ENCODE peak calls at places on chromosomes 7 and 10, in seven cellular contexts. H is bronchial epithelial cell, L is gastrocnemius medialis, Y is GM12865, O is upper lobe of right lung, T is transverse colon, Q is GM20000. R is an unnamed sample.

GRCh38 chr7:33494473-33494872 is 365.1 kb downstream of the BBS9 start:
- DNase-seq in T (no peak), Y (no peak), H (no peak), O (no peak), L (no peak), Q (no peak), R (no peak)

GRCh38 chr7:36348771-36349170 is 40.9 kb upstream of the ANLN start:
- DNase-seq in Q (no peak), T (no peak), L (no peak), H (no peak), Y (no peak), O (no peak), R (no peak)

GRCh38 chr10:1040133-1040532 is 8.8 kb downstream of the IDI1 start:
- DNase-seq in H (no peak), Y (no peak), T (no peak), Q (no peak), L (no peak), O (no peak), R (no peak)

GRCh38 chr10:91798736-91799579 is 732 bp downstream of the TNKS2 start:
- DNase-seq in O (peak), H (peak), Q (peak), T (peak), L (peak), Y (peak), R (peak)

GRCh38 chr7:112572669-112573301 is 92.0 kb downstream of the LSMEM1 start:
- DNase-seq in L (no peak), T (peak), O (no peak), Q (no peak), H (peak), Y (no peak), R (no peak)

GRCh38 chr10:69359089-69360025 is 57.4 kb downstream of the TACR2 start:
- DNase-seq in H (no peak), Q (no peak), L (no peak), O (no peak), T (no peak), Y (no peak), R (peak)

GRCh38 chr7:80231719-80232118 is 97.1 kb downstream of the GNAI1 start:
- DNase-seq in Y (no peak), T (no peak), L (no peak), H (peak), O (no peak), Q (no peak), R (no peak)

GRCh38 chr7:141754939-141755338 is 9.0 kb upstream of the TAS2R3 start:
- DNase-seq in H (peak), L (no peak), Q (peak), T (no peak), Y (peak), O (no peak), R (no peak)

GRCh38 chr7:27108390-27109127 is 6.1 kb upstream of the HOXA2 start:
- DNase-seq in T (peak), L (no peak), O (no peak), Y (no peak), Q (no peak), H (no peak), R (no peak)

GRCh38 chr7:158778476-158778875 is 50.8 kb downstream of the ESYT2 start:
- DNase-seq in Q (no peak), O (no peak), H (no peak), T (no peak), Y (no peak), L (no peak), R (no peak)

GRCh38 chr10:103621778-103622115 is 128.2 kb downstream of the NEURL1 start:
- DNase-seq in H (no peak), Y (no peak), O (no peak), L (no peak), Q (no peak), T (no peak), R (no peak)

GRCh38 chr7:92622680-92623079 is 32.5 kb upstream of the FAM133B start:
- DNase-seq in Q (no peak), T (no peak), H (no peak), L (no peak), Y (no peak), O (no peak), R (no peak)

GRCh38 chr10:58275908-58276307 is 6.9 kb downstream of the CISD1 start:
- DNase-seq in H (no peak), Q (no peak), L (no peak), Y (no peak), T (no peak), O (no peak), R (no peak)

GRCh38 chr10:60466267-60467201 is 76.9 kb upstream of the ANK3 start:
- DNase-seq in L (no peak), H (peak), O (no peak), Y (no peak), Q (no peak), T (no peak), R (no peak)

GRCh38 chr7:110827287-110827855 is 263.6 kb upstream of the LRRN3 start:
- DNase-seq in O (no peak), T (no peak), H (no peak), Y (no peak), Q (no peak), L (no peak), R (no peak)

GRCh38 chr10:11822031-11822756 is 962 bp upstream of the PROSER2 start:
- DNase-seq in H (peak), T (no peak), L (no peak), Q (no peak), Y (no peak), O (no peak), R (no peak)

GRCh38 chr10:112510384-112510783 is 63.4 kb downstream of the VTI1A start:
- DNase-seq in H (no peak), T (no peak), Q (no peak), Y (no peak), O (no peak), L (no peak), R (no peak)

GRCh38 chr10:14003517-14003916 is 327.2 kb downstream of the FRMD4A start:
- DNase-seq in Y (no peak), L (no peak), O (no peak), H (no peak), Q (no peak), T (no peak), R (no peak)

GRCh38 chr10:71319800-71320392 is 837 bp downstream of the SLC29A3 start:
- DNase-seq in Q (no peak), Y (no peak), O (no peak), H (no peak), L (no peak), T (no peak), R (no peak)
- TF ChIP-seq CTCF in Q (no peak), Y (no peak), O (no peak), H (no peak), L (no peak), T (no peak), R (no peak)

DNA sequence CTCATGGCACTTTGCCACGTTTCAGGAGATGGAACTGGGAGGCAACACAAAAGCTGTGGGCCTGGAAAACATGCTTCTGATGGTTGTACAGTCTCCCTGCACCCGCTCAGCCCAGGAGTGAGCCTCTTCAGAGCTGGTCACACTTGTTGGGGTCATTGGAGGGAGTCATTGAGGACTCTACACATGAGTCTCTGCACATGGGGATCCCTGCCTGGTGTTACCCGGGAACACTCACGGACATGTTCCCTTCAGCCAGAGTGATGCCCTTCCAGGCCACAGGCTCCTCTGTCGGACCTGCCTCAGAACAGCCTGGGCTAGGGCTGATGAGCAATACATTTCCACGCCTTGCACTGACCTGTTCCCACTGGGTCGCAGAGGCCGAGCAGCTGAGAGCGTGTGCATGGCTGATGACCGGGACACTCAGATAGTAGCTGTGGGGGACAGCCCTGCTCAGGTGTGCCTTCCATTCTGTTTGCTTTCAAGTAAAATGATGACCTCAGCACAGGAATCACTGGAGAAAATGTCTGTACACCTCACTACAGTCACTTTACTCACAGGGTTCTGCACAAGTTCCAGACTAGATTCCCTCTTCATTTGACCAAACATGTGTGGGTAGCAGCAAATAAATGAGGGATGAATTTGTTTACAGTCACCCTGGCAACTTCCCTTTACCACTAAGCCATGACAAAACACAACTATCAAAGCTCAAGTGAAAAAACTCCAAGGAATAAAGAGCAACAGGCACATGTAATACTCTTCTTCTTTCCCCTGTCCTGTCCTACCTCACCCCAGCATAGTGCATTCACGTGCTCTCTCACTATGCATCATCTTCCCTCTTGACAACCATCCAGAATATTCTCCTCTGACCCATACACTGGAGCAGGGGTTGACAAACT is 355.0 kb downstream of the FGFR2 start:
- DNase-seq in O (no peak), H (peak), T (no peak), Q (no peak), L (no peak), Y (no peak), R (no peak)
- TF ChIP-seq CTCF in O (no peak), H (no peak), T (no peak), Q (no peak), L (no peak), Y (no peak), R (no peak)

GRCh38 chr7:1144269-1144771 is 15.7 kb downstream of the ZFAND2A start:
- DNase-seq in T (no peak), O (no peak), Y (peak), H (no peak), L (no peak), Q (peak), R (no peak)
- TF ChIP-seq CTCF in T (peak), O (peak), Y (peak), H (peak), L (peak), Q (peak), R (no peak)

GRCh38 chr10:86855503-86855902 is 99.1 kb downstream of the BMPR1A start:
- DNase-seq in L (no peak), Y (no peak), O (no peak), H (no peak), T (no peak), Q (no peak), R (no peak)

GRCh38 chr10:86851329-86852207 is 95.1 kb downstream of the BMPR1A start:
- DNase-seq in Y (no peak), O (no peak), T (no peak), L (peak), H (peak), Q (no peak), R (no peak)

GRCh38 chr10:86861351-86861750 is 96.1 kb downstream of the MMRN2 start:
- DNase-seq in Q (no peak), L (no peak), H (no peak), O (no peak), Y (no peak), T (no peak), R (no peak)

GRCh38 chr10:86857097-86857825 is 100.2 kb downstream of the MMRN2 start:
- DNase-seq in Q (no peak), T (no peak), O (no peak), L (no peak), H (peak), Y (no peak), R (no peak)

GRCh38 chr10:86856156-86856555 is 99.7 kb downstream of the BMPR1A start:
- DNase-seq in Q (no peak), T (no peak), O (no peak), Y (no peak), L (no peak), H (no peak), R (no peak)
- TF ChIP-seq CTCF in Q (no peak), T (no peak), O (no peak), Y (no peak), L (no peak), H (no peak), R (no peak)

DNA sequence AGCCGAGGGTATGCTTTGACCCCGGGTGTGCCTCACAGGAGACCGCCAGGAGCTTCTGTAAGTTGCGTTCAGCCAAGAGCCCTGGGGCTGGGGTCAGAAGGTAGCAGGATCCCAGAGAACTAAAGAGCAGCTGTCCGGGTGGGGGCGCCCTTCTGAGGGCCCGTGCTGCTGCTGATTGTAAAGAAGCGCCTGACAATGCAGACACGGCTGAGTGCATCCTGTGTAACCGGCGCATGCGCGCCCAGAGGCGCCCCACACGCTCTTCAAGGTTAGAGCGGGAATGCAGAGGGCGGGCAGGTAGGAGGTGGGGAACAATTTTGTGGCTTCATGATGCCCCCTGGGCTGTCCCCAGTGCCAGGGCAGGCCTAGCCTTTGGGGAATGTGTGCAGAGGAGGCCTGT is 210.2 kb upstream of the CTBP2 start:
- DNase-seq in Y (no peak), Q (no peak), T (no peak), H (peak), O (no peak), L (no peak), R (no peak)
- TF ChIP-seq CTCF in Y (no peak), Q (no peak), T (no peak), H (peak), O (no peak), L (no peak), R (no peak)

R was measured in CD4-positive, alpha-beta T cell.